ENCODE peak calls at places on chromosome 11, in six cellular contexts. I, O, R, L, T and U are unnamed samples.
A peak's percentile ranks its signal among the peaks of the same experiment; 100 is the strongest.

GRCh38 chr11:61853698-61854169 is 25.6 kb downstream of the FADS2 start:
- DNase-seq in R (no peak), O (no peak), L (no peak), I (no peak), T (no peak), U (no peak)

GRCh38 chr11:77101043-77101537 is 1.6 kb upstream of the OMP start:
- DNase-seq in L (no peak), R (no peak), I (peak; percentile 15), O (no peak), T (no peak), U (peak; percentile 55)

GRCh38 chr11:61293869-61294716 is 1.0 kb downstream of the VWCE start:
- DNase-seq in R (peak; percentile 76), O (peak; percentile 77), I (peak; percentile 40), T (no peak), L (no peak), U (peak; percentile 50)

GRCh38 chr11:1208361-1209261 is 14.3 kb upstream of the MUC5B start:
- DNase-seq in T (peak; percentile 49), R (no peak), I (no peak), L (no peak), O (peak; percentile 53), U (no peak)

GRCh38 chr11:11979487-11980117 is 28.8 kb downstream of the DKK3 start:
- DNase-seq in O (peak; percentile 75), I (peak; percentile 67), R (peak; percentile 84), L (no peak), T (no peak), U (peak; percentile 80)

GRCh38 chr11:66607126-66607834 is 9.2 kb upstream of the RBM14 start:
- DNase-seq in R (peak; percentile 93), O (peak; percentile 94), L (peak; percentile 89), T (peak; percentile 70), I (no peak), U (peak; percentile 90)

GRCh38 chr11:102244681-102245409 is 72.4 kb upstream of the BIRC3 start:
- DNase-seq in I (no peak), O (no peak), L (no peak), T (no peak), R (no peak), U (peak; percentile 91)

GRCh38 chr11:64713781-64714363 is 9.1 kb downstream of the NRXN2 start:
- DNase-seq in L (no peak), I (peak; percentile 67), R (no peak), T (no peak), O (no peak), U (no peak)

GRCh38 chr11:45754261-45754709 is 50.7 kb upstream of the SLC35C1 start:
- DNase-seq in O (no peak), L (no peak), R (no peak), T (no peak), I (peak; percentile 87), U (peak; percentile 2)

GRCh38 chr11:62922189-62922589 is 1.0 kb upstream of the CHRM1 start:
- DNase-seq in O (no peak), R (no peak), L (no peak), T (no peak), I (no peak), U (no peak)

GRCh38 chr11:2928605-2929510 is at the start of gene PHLDA2:
- DNase-seq in I (peak; percentile 52), O (peak; percentile 76), L (peak; percentile 73), R (no peak), T (peak; percentile 64), U (peak; percentile 74)

GRCh38 chr11:131748146-131749050 is 378.0 kb downstream of the NTM start:
- DNase-seq in I (peak; percentile 76), R (peak; percentile 31), L (peak; percentile 48), O (peak; percentile 75), T (no peak), U (peak; percentile 81)

GRCh38 chr11:9752091-9752490 is 88.2 kb downstream of the SWAP70 start:
- DNase-seq in R (no peak), T (no peak), L (no peak), I (no peak), O (no peak), U (peak; percentile 40)

GRCh38 chr11:5335166-5335565 is 8.2 kb downstream of the OR51B5 start:
- DNase-seq in T (no peak), O (no peak), R (no peak), I (no peak), L (no peak), U (no peak)

GRCh38 chr11:35678471-35678870 is 15.9 kb downstream of the TRIM44 start:
- DNase-seq in R (no peak), I (no peak), T (no peak), O (no peak), L (no peak), U (no peak)

GRCh38 chr11:66479741-66480115 is 506 bp upstream of the DPP3 start:
- DNase-seq in O (no peak), I (no peak), L (peak; percentile 81), R (peak; percentile 82), T (no peak), U (no peak)

GRCh38 chr11:34792814-34793241 is 123.4 kb downstream of the APIP start:
- DNase-seq in I (no peak), L (no peak), T (peak; percentile 57), O (no peak), R (no peak), U (no peak)

GRCh38 chr11:111021131-111021530 is 224.4 kb upstream of the POU2AF2 start:
- DNase-seq in T (no peak), O (no peak), I (peak; percentile 11), L (no peak), R (no peak), U (no peak)

GRCh38 chr11:10302294-10302743 is 2.6 kb upstream of the ADM start:
- DNase-seq in I (peak; percentile 19), L (no peak), T (no peak), O (no peak), R (no peak), U (no peak)

GRCh38 chr11:62725686-62726085 is 1.6 kb downstream of the HNRNPUL2 start:
- DNase-seq in O (no peak), L (peak; percentile 33), R (no peak), I (no peak), T (no peak), U (no peak)

GRCh38 chr11:30016588-30017363 is at the start of gene KCNA4:
- DNase-seq in R (no peak), L (no peak), O (no peak), I (peak; percentile 76), T (no peak), U (peak; percentile 32)

GRCh38 chr11:69081180-69081579 is 32.4 kb downstream of the TPCN2 start:
- DNase-seq in R (no peak), O (no peak), I (no peak), L (no peak), T (no peak), U (no peak)

GRCh38 chr11:118247041-118247440 is 5.1 kb downstream of the MPZL3 start:
- DNase-seq in I (no peak), L (no peak), T (no peak), O (no peak), R (no peak), U (no peak)

GRCh38 chr11:844693-845644 is 2.3 kb downstream of the TSPAN4 start:
- DNase-seq in I (peak; percentile 55), L (peak; percentile 86), O (peak; percentile 97), R (peak; percentile 95), T (peak; percentile 88), U (peak; percentile 89)

GRCh38 chr11:48170840-48171233 is 45.8 kb upstream of the OR4B1 start:
- DNase-seq in T (no peak), O (no peak), R (no peak), L (no peak), I (no peak), U (peak; percentile 74)

GRCh38 chr11:30046211-30046945 is 29.5 kb upstream of the KCNA4 start:
- DNase-seq in T (no peak), L (no peak), O (no peak), R (no peak), I (no peak), U (no peak)

GRCh38 chr11:24556693-24557092 is 59.8 kb downstream of the LUZP2 start:
- DNase-seq in R (no peak), T (no peak), L (no peak), I (no peak), O (no peak), U (no peak)

GRCh38 chr11:89279176-89279575 is 101.5 kb downstream of the TYR start:
- DNase-seq in R (no peak), I (no peak), L (peak; percentile 38), T (no peak), O (no peak), U (no peak)
- TF ChIP-seq CTCF in R (no peak), I (no peak), L (no peak), T (no peak), O (no peak), U (no peak)

GRCh38 chr11:13013054-13013488 is 4.0 kb downstream of the RASSF10 start:
- DNase-seq in I (peak; percentile 7), T (no peak), R (no peak), L (no peak), O (no peak), U (no peak)
- H3K4me3 ChIP-seq in I (no peak overlapping the region), T (no peak overlapping the region), R (no peak overlapping the region), L (no peak overlapping the region), O (no peak overlapping the region), U (no peak overlapping the region)

DNA sequence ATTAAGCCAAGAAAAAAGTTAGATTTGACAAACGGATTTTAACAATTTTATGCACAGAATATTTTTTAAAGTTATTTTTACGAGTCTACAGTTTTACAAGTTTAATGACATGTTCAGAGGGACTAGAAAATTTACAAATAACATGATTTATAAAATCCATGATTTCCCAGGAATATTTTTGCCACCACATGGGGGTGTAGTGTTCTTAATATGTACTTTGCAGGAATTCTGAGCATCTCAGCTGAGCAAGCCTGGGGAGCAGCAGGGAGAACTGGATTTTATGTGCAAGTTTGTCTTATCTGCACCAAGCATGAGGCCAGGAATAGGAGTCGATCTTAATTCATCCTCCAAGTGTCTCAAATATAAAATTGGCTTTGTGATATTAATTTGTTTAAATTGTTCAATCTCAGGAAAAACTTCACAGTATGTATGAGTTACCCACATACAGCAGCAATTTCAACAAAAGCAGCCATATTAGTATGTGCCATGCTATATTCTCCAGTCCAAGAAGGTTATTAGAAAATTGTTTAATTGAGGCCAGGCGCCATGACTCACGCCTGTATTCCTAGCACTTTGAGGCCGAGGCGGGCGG is 826.3 kb downstream of the DLG2 start:
- DNase-seq in R (no peak), L (no peak), I (peak; percentile 60), T (no peak), O (no peak), U (peak; percentile 2)
- TF ChIP-seq CTCF in R (no peak), L (peak; percentile 23), I (no peak), T (no peak), O (peak; percentile 28), U (peak; percentile 36)

DNA sequence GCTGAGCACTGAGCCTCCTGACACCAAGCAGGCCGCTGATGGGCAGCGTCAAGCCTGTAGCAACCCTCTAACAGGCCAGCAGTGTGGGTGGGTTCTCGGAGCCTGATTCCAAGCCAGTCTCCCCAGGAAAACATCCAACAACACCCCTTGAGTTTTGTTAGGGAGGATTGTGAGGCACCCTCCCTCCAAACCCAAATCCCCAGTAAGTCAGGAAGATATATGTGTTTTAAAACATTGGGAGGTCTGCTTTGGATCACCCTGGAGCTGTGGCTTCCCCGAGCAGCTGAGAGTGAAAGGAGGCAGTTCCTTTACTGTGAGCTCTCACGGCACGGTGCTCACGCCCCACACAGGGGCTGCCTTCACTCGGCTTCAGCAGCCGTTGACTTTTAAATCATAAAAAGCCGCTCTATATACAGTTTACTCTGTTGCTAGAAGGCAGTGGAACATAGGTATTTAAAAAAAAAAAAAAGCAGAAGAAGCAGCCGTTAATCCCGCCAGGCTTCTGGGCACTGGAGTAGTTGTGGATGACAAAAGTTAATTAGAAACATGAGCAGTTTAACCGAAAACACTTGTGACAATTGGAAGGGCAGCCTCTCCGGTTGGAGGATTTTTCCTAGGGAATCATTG is 218.6 kb downstream of the NAV2 start:
- DNase-seq in R (peak; percentile 54), I (no peak), T (no peak), L (no peak), O (no peak), U (peak; percentile 31)
- H3K4me3 ChIP-seq in R (peak overlapping the region; percentile 29), I (no peak overlapping the region), T (peak overlapping the region; percentile 13), L (no peak overlapping the region), O (no peak overlapping the region), U (no peak overlapping the region)

GRCh38 chr11:70503878-70504240 is 105.5 kb downstream of the CTTN start:
- DNase-seq in R (no peak), T (no peak), O (no peak), I (no peak), L (peak; percentile 36), U (no peak)
- TF ChIP-seq CTCF in R (no peak), T (no peak), O (no peak), I (no peak), L (no peak), U (no peak)